ENCODE peak calls at places on chromosomes 5 and 9, in seven cellular contexts. One of them, this sample, is unnamed.

GRCh38 chr9:137422668-137423000 is 328 bp downstream of the EXD3 start:
- DNase-seq in aorta: peak
- DNase-seq in astrocyte: no peak
- DNase-seq in heart right ventricle: no peak
- DNase-seq in A549: no peak
- DNase-seq in neuronal stem cell: no peak
- DNase-seq in cardiac muscle cell: peak
- DNase-seq in this sample: no peak

GRCh38 chr9:126386088-126386487 is 59.5 kb downstream of the MVB12B start:
- DNase-seq in aorta: no peak
- DNase-seq in astrocyte: no peak
- DNase-seq in heart right ventricle: no peak
- DNase-seq in A549: no peak
- DNase-seq in neuronal stem cell: no peak
- DNase-seq in cardiac muscle cell: peak
- DNase-seq in this sample: peak

GRCh38 chr9:136407911-136408310 is 2.5 kb downstream of the ENTR1 start:
- DNase-seq in aorta: no peak
- DNase-seq in astrocyte: no peak
- DNase-seq in heart right ventricle: no peak
- DNase-seq in A549: no peak
- DNase-seq in neuronal stem cell: no peak
- DNase-seq in cardiac muscle cell: no peak
- DNase-seq in this sample: no peak

GRCh38 chr9:134318941-134319305 is 7.3 kb upstream of the RXRA start:
- DNase-seq in aorta: peak
- DNase-seq in astrocyte: no peak
- DNase-seq in heart right ventricle: peak
- DNase-seq in A549: no peak
- DNase-seq in neuronal stem cell: no peak
- DNase-seq in cardiac muscle cell: no peak
- DNase-seq in this sample: no peak

GRCh38 chr5:143887901-143888648 is 76.1 kb downstream of the HMHB1 start:
- DNase-seq in aorta: no peak
- DNase-seq in astrocyte: peak
- DNase-seq in heart right ventricle: no peak
- DNase-seq in A549: no peak
- DNase-seq in neuronal stem cell: no peak
- DNase-seq in cardiac muscle cell: peak
- DNase-seq in this sample: no peak

GRCh38 chr9:129990269-129991005 is 52.6 kb downstream of the FNBP1 start:
- DNase-seq in aorta: no peak
- DNase-seq in astrocyte: no peak
- DNase-seq in heart right ventricle: no peak
- DNase-seq in A549: no peak
- DNase-seq in neuronal stem cell: no peak
- DNase-seq in cardiac muscle cell: no peak
- DNase-seq in this sample: peak

GRCh38 chr9:20321683-20322082 is 300.6 kb downstream of the MLLT3 start:
- DNase-seq in aorta: no peak
- DNase-seq in astrocyte: no peak
- DNase-seq in heart right ventricle: no peak
- DNase-seq in A549: no peak
- DNase-seq in neuronal stem cell: no peak
- DNase-seq in cardiac muscle cell: no peak
- DNase-seq in this sample: no peak

GRCh38 chr5:68193481-68194036 is 22.0 kb upstream of the PIK3R1 start:
- DNase-seq in aorta: no peak
- DNase-seq in astrocyte: no peak
- DNase-seq in heart right ventricle: no peak
- DNase-seq in A549: no peak
- DNase-seq in neuronal stem cell: no peak
- DNase-seq in cardiac muscle cell: peak
- DNase-seq in this sample: no peak

GRCh38 chr5:35125746-35126145 is 78.0 kb upstream of the AGXT2 start:
- DNase-seq in aorta: no peak
- DNase-seq in astrocyte: no peak
- DNase-seq in heart right ventricle: no peak
- DNase-seq in A549: no peak
- DNase-seq in neuronal stem cell: no peak
- DNase-seq in cardiac muscle cell: no peak
- DNase-seq in this sample: no peak

GRCh38 chr5:147685991-147686390 is 96.5 kb downstream of the JAKMIP2 start:
- DNase-seq in aorta: no peak
- DNase-seq in astrocyte: peak
- DNase-seq in heart right ventricle: no peak
- DNase-seq in A549: no peak
- DNase-seq in neuronal stem cell: no peak
- DNase-seq in cardiac muscle cell: no peak
- DNase-seq in this sample: no peak

GRCh38 chr5:89351232-89351631 is 468.2 kb upstream of the MEF2C start:
- DNase-seq in aorta: no peak
- DNase-seq in astrocyte: peak
- DNase-seq in heart right ventricle: no peak
- DNase-seq in A549: no peak
- DNase-seq in neuronal stem cell: no peak
- DNase-seq in cardiac muscle cell: peak
- DNase-seq in this sample: no peak

GRCh38 chr9:129405089-129405830 is 215.6 kb downstream of the C9orf50 start:
- DNase-seq in aorta: no peak
- DNase-seq in astrocyte: peak
- DNase-seq in heart right ventricle: no peak
- DNase-seq in A549: no peak
- DNase-seq in neuronal stem cell: no peak
- DNase-seq in cardiac muscle cell: peak
- DNase-seq in this sample: no peak

GRCh38 chr9:37904647-37905505 is 949 bp upstream of the SLC25A51 start:
- DNase-seq in aorta: no peak
- DNase-seq in astrocyte: no peak
- DNase-seq in heart right ventricle: no peak
- DNase-seq in A549: no peak
- DNase-seq in neuronal stem cell: no peak
- DNase-seq in cardiac muscle cell: peak
- DNase-seq in this sample: peak

GRCh38 chr5:71925608-71926091 is 181.6 kb upstream of the MAP1B start:
- DNase-seq in aorta: no peak
- DNase-seq in astrocyte: peak
- DNase-seq in heart right ventricle: no peak
- DNase-seq in A549: no peak
- DNase-seq in neuronal stem cell: no peak
- DNase-seq in cardiac muscle cell: peak
- DNase-seq in this sample: no peak

GRCh38 chr9:98228392-98229089 is 26.9 kb downstream of the TBC1D2 start:
- DNase-seq in aorta: peak
- DNase-seq in astrocyte: no peak
- DNase-seq in heart right ventricle: no peak
- DNase-seq in A549: no peak
- DNase-seq in neuronal stem cell: no peak
- DNase-seq in cardiac muscle cell: no peak
- DNase-seq in this sample: no peak

GRCh38 chr9:36884721-36885120 is 149.3 kb downstream of the PAX5 start:
- DNase-seq in aorta: peak
- DNase-seq in astrocyte: no peak
- DNase-seq in heart right ventricle: no peak
- DNase-seq in A549: no peak
- DNase-seq in neuronal stem cell: no peak
- DNase-seq in cardiac muscle cell: no peak
- DNase-seq in this sample: no peak

GRCh38 chr5:78534148-78535009 is 114.2 kb downstream of the LHFPL2 start:
- DNase-seq in aorta: peak
- DNase-seq in astrocyte: peak
- DNase-seq in heart right ventricle: peak
- DNase-seq in A549: no peak
- DNase-seq in neuronal stem cell: no peak
- DNase-seq in cardiac muscle cell: peak
- DNase-seq in this sample: no peak

GRCh38 chr9:128304151-128304970 is 17.9 kb downstream of the TRUB2 start:
- DNase-seq in aorta: no peak
- DNase-seq in astrocyte: no peak
- DNase-seq in heart right ventricle: no peak
- DNase-seq in A549: no peak
- DNase-seq in neuronal stem cell: no peak
- DNase-seq in cardiac muscle cell: no peak
- DNase-seq in this sample: no peak

GRCh38 chr9:81557957-81558791 is 131.2 kb downstream of the TLE1 start:
- DNase-seq in aorta: no peak
- DNase-seq in astrocyte: peak
- DNase-seq in heart right ventricle: no peak
- DNase-seq in A549: no peak
- DNase-seq in neuronal stem cell: no peak
- DNase-seq in cardiac muscle cell: peak
- DNase-seq in this sample: no peak

GRCh38 chr5:156326718-156327259 is at the start of gene SGCD:
- DNase-seq in aorta: peak
- DNase-seq in astrocyte: peak
- DNase-seq in heart right ventricle: peak
- DNase-seq in A549: peak
- DNase-seq in neuronal stem cell: no peak
- DNase-seq in cardiac muscle cell: peak
- DNase-seq in this sample: peak
- H3K4me3 ChIP-seq in aorta: peak
- H3K4me3 ChIP-seq in astrocyte: peak
- H3K4me3 ChIP-seq in heart right ventricle: peak
- H3K4me3 ChIP-seq in A549: peak
- H3K4me3 ChIP-seq in neuronal stem cell: no peak
- H3K4me3 ChIP-seq in cardiac muscle cell: no peak
- H3K4me3 ChIP-seq in this sample: peak

DNA sequence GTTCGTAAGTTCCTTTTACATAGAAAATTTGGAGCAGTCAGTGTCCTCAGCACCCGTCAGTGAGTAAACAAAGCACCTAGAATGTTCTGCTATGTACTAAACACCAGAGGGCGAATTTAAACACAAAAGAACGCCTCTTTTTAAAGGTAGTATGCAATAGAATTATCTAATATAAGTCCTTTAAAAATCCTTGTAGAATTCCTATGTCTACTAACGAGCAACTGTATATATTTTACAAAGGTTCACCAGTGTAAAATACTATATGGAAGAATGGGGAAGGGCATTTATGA is 499 bp upstream of the TMEM232 start:
- DNase-seq in aorta: no peak
- DNase-seq in astrocyte: no peak
- DNase-seq in heart right ventricle: no peak
- DNase-seq in A549: no peak
- DNase-seq in neuronal stem cell: no peak
- DNase-seq in cardiac muscle cell: no peak
- DNase-seq in this sample: no peak
- H3K4me3 ChIP-seq in aorta: peak
- H3K4me3 ChIP-seq in astrocyte: peak
- H3K4me3 ChIP-seq in heart right ventricle: peak
- H3K4me3 ChIP-seq in A549: peak
- H3K4me3 ChIP-seq in neuronal stem cell: peak
- H3K4me3 ChIP-seq in cardiac muscle cell: peak
- H3K4me3 ChIP-seq in this sample: peak

GRCh38 chr5:38555354-38556114 is 912 bp downstream of the LIFR start:
- DNase-seq in aorta: no peak
- DNase-seq in astrocyte: no peak
- DNase-seq in heart right ventricle: no peak
- DNase-seq in A549: no peak
- DNase-seq in neuronal stem cell: no peak
- DNase-seq in cardiac muscle cell: no peak
- DNase-seq in this sample: no peak
- H3K4me3 ChIP-seq in aorta: peak
- H3K4me3 ChIP-seq in astrocyte: peak
- H3K4me3 ChIP-seq in heart right ventricle: peak
- H3K4me3 ChIP-seq in A549: peak
- H3K4me3 ChIP-seq in neuronal stem cell: peak
- H3K4me3 ChIP-seq in cardiac muscle cell: peak
- H3K4me3 ChIP-seq in this sample: peak

GRCh38 chr5:95924720-95925119 is 36.9 kb downstream of the ELL2 start:
- DNase-seq in aorta: no peak
- DNase-seq in astrocyte: no peak
- DNase-seq in heart right ventricle: no peak
- DNase-seq in A549: no peak
- DNase-seq in neuronal stem cell: no peak
- DNase-seq in cardiac muscle cell: peak
- DNase-seq in this sample: no peak

GRCh38 chr5:95925345-95925744 is 36.3 kb downstream of the ELL2 start:
- DNase-seq in aorta: no peak
- DNase-seq in astrocyte: no peak
- DNase-seq in heart right ventricle: no peak
- DNase-seq in A549: no peak
- DNase-seq in neuronal stem cell: no peak
- DNase-seq in cardiac muscle cell: no peak
- DNase-seq in this sample: no peak

GRCh38 chr5:95922798-95923197 is 38.9 kb downstream of the ELL2 start:
- DNase-seq in aorta: no peak
- DNase-seq in astrocyte: no peak
- DNase-seq in heart right ventricle: no peak
- DNase-seq in A549: no peak
- DNase-seq in neuronal stem cell: no peak
- DNase-seq in cardiac muscle cell: no peak
- DNase-seq in this sample: peak

GRCh38 chr5:95925939-95926338 is 35.7 kb downstream of the ELL2 start:
- DNase-seq in aorta: no peak
- DNase-seq in astrocyte: no peak
- DNase-seq in heart right ventricle: no peak
- DNase-seq in A549: no peak
- DNase-seq in neuronal stem cell: no peak
- DNase-seq in cardiac muscle cell: no peak
- DNase-seq in this sample: no peak

DNA sequence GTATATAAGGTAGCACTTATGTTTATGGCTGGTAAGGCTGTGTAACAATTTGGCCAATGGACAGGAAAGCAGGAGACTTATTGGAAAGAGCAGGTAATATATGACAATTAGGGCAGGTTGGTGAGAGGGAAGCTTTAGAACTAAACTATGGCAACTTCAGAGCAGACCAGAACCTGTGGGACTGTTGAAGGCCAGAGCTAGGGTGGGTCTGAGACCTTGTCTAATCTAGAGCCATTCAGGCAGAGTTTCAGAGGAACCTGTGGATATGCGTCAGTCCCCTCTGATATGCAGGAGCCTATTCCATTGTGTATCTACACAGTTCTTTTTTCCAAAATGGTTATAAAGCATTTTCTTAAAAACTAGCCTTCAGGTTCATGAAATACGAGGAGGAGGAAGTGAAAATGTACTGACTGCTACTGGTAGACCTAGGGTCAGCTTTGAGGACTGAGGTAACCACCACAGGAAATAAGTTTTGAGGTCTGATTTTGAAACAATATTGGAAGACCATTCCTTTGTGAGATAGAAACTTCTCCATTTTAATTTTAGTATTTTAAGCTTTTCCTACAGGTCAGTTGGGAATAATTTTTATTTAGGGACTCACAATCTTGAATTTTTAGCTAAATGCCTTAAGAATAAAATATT is 37.6 kb downstream of the ELL2 start:
- DNase-seq in aorta: no peak
- DNase-seq in astrocyte: no peak
- DNase-seq in heart right ventricle: no peak
- DNase-seq in A549: no peak
- DNase-seq in neuronal stem cell: no peak
- DNase-seq in cardiac muscle cell: no peak
- DNase-seq in this sample: no peak
- H3K4me3 ChIP-seq in aorta: no peak
- H3K4me3 ChIP-seq in astrocyte: no peak
- H3K4me3 ChIP-seq in heart right ventricle: no peak
- H3K4me3 ChIP-seq in A549: no peak
- H3K4me3 ChIP-seq in neuronal stem cell: no peak
- H3K4me3 ChIP-seq in cardiac muscle cell: no peak
- H3K4me3 ChIP-seq in this sample: no peak

GRCh38 chr5:93585753-93586385 is 2.8 kb downstream of the NR2F1 start:
- DNase-seq in aorta: no peak
- DNase-seq in astrocyte: no peak
- DNase-seq in heart right ventricle: no peak
- DNase-seq in A549: no peak
- DNase-seq in neuronal stem cell: no peak
- DNase-seq in cardiac muscle cell: peak
- DNase-seq in this sample: no peak
- H3K4me3 ChIP-seq in aorta: no peak
- H3K4me3 ChIP-seq in astrocyte: peak
- H3K4me3 ChIP-seq in heart right ventricle: no peak
- H3K4me3 ChIP-seq in A549: peak
- H3K4me3 ChIP-seq in neuronal stem cell: peak
- H3K4me3 ChIP-seq in cardiac muscle cell: peak
- H3K4me3 ChIP-seq in this sample: peak

This sample was measured in testis.